ENCODE peak calls at places on chromosomes 11 and 22, in eight cellular contexts. S is HFF-Myc, K is PC-9, B is OCI-LY7, L is foreskin fibroblast, Y is HCT116, I is brain microvascular endothelial cell, G is cardiac muscle cell. X is an unnamed sample.

GRCh38 chr11:123577081-123577598 is 77.3 kb downstream of the SCN3B start:
- DNase-seq in B (peak), I (peak), K (peak), G (peak), L (peak), S (no peak), Y (peak), X (peak)

GRCh38 chr11:128346808-128347207 is 240.6 kb downstream of the ETS1 start:
- DNase-seq in Y (no peak), L (peak), G (peak), I (peak), K (no peak), B (no peak), S (no peak), X (no peak)

GRCh38 chr11:13223112-13223511 is 54.5 kb upstream of the BMAL1 start:
- DNase-seq in Y (no peak), B (no peak), L (no peak), K (no peak), I (no peak), S (no peak), G (no peak), X (no peak)

GRCh38 chr22:30730351-30730750 is 35.7 kb downstream of the OSBP2 start:
- DNase-seq in B (no peak), G (no peak), L (no peak), K (no peak), Y (no peak), S (no peak), I (no peak), X (no peak)

GRCh38 chr11:79013509-79013908 is 427.3 kb downstream of the TENM4 start:
- DNase-seq in B (no peak), L (peak), K (no peak), I (no peak), Y (no peak), S (no peak), G (peak), X (peak)

GRCh38 chr22:20246368-20247009 is 21.6 kb downstream of the RTN4R start:
- DNase-seq in G (no peak), Y (no peak), I (no peak), B (no peak), S (no peak), L (no peak), K (no peak), X (no peak)

GRCh38 chr22:20111045-20111688 is 4.7 kb upstream of the RANBP1 start:
- DNase-seq in G (peak), K (no peak), Y (peak), S (no peak), L (peak), B (peak), I (no peak), X (peak)

GRCh38 chr11:74672956-74673895 is 58.0 kb downstream of the CHRDL2 start:
- DNase-seq in B (no peak), S (peak), Y (no peak), I (peak), K (peak), L (peak), G (peak), X (peak)

GRCh38 chr22:49296561-49296960 is 531.1 kb downstream of the BRD1 start:
- DNase-seq in K (no peak), G (no peak), S (no peak), B (no peak), I (no peak), Y (no peak), L (no peak), X (no peak)

GRCh38 chr11:10605941-10606381 is 37.5 kb upstream of the LYVE1 start:
- DNase-seq in B (no peak), Y (no peak), I (peak), K (no peak), G (peak), L (peak), S (no peak), X (no peak)

GRCh38 chr22:32781695-32782094 is 19.8 kb upstream of the TIMP3 start:
- DNase-seq in G (peak), Y (no peak), B (no peak), I (no peak), L (peak), S (no peak), K (no peak), X (no peak)

GRCh38 chr11:36818410-36818809 is 220.4 kb upstream of the RAG2 start:
- DNase-seq in B (no peak), L (peak), K (peak), G (no peak), S (no peak), I (no peak), Y (peak), X (no peak)

GRCh38 chr11:2213384-2213842 is 41.8 kb upstream of the TH start:
- DNase-seq in B (no peak), G (no peak), L (no peak), I (no peak), S (no peak), K (no peak), Y (no peak), X (no peak)

GRCh38 chr11:10326080-10326964 is 21.4 kb downstream of the ADM start:
- DNase-seq in Y (no peak), B (no peak), K (peak), L (peak), S (no peak), G (peak), I (no peak), X (no peak)

GRCh38 chr11:132744771-132745170 is 787.5 kb downstream of the OPCML start:
- DNase-seq in S (no peak), Y (no peak), G (peak), B (no peak), K (no peak), I (peak), L (peak), X (peak)

GRCh38 chr11:117629146-117629545 is 167.9 kb downstream of the DSCAML1 start:
- DNase-seq in L (no peak), B (no peak), S (no peak), Y (no peak), I (no peak), G (no peak), K (no peak), X (no peak)

GRCh38 chr11:2759228-2760195 is 59.7 kb upstream of the KCNQ1OT1 start:
- DNase-seq in S (no peak), I (no peak), G (no peak), L (no peak), B (no peak), K (no peak), Y (no peak), X (no peak)

GRCh38 chr22:29011200-29011867 is 50.3 kb downstream of the C22orf31 start:
- DNase-seq in L (no peak), S (no peak), B (no peak), I (no peak), Y (no peak), K (no peak), G (no peak), X (no peak)

GRCh38 chr11:114159320-114159719 is 99.8 kb downstream of the ZBTB16 start:
- DNase-seq in G (no peak), K (no peak), L (no peak), Y (no peak), I (no peak), S (no peak), B (no peak), X (no peak)

GRCh38 chr22:43476341-43476740 is 64.5 kb downstream of the MPPED1 start:
- DNase-seq in L (no peak), I (no peak), B (no peak), S (no peak), Y (no peak), K (peak), G (no peak), X (no peak)

GRCh38 chr11:27864046-27865025 is 164.1 kb upstream of the BDNF start:
- DNase-seq in S (no peak), Y (no peak), B (no peak), G (no peak), K (no peak), L (no peak), I (no peak), X (no peak)

GRCh38 chr11:1087279-1087960 is 12.7 kb downstream of the MUC2 start:
- DNase-seq in B (no peak), Y (no peak), G (no peak), I (no peak), L (no peak), K (no peak), S (no peak), X (no peak)

GRCh38 chr11:1086171-1087102 is 11.8 kb downstream of the MUC2 start:
- DNase-seq in B (no peak), K (no peak), I (no peak), S (no peak), G (no peak), L (no peak), Y (no peak), X (no peak)

GRCh38 chr11:1083621-1084551 is 9.2 kb downstream of the MUC2 start:
- DNase-seq in G (no peak), Y (no peak), S (no peak), B (no peak), I (no peak), L (no peak), K (peak), X (no peak)

GRCh38 chr11:1084561-1085439 is 10.1 kb downstream of the MUC2 start:
- DNase-seq in G (no peak), B (no peak), L (no peak), Y (no peak), I (no peak), K (no peak), S (no peak), X (no peak)

DNA sequence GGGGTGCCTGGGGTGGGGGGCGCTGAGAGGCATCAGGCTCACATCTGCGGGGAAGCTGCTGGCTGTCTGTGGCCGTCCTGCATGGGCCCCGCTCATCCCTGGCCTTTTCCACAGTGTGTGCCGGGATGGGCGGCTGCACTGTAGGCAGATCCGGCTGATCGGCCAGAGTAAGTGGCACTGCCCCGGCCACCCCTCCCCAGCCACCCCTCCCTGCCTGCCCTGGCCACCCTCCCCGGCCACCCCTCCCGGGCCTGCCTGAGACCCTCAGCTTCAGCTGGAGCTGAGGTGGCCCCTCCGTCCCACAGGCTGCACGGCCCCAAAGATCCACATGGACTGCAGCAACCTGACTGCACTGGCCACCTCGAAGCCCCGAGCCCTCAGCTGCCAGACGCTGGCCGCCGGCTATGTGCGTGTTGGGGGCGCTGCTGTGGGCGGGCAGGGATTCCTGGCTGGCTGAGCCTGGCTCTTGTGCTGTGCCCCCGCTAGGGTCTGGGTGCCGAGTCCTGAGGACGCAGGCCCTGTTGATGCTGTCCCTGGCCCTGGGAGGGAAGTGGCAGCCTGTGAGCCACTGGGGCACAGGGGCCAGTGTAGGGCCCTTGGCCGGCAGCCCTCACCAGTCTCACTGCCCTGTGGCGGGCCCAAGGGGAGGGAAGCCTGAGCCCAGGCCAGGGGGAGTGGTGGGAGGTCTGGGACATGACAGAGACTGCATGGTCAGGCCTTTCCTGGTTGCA is 10.9 kb downstream of the MUC2 start:
- DNase-seq in S (no peak), I (no peak), B (no peak), Y (no peak), L (no peak), G (no peak), K (no peak), X (no peak)
- TF ChIP-seq CTCF in S (no peak), I (no peak), B (no peak), Y (no peak), L (no peak), G (no peak), K (no peak), X (no peak)

GRCh38 chr11:126791991-126792390 is 208.6 kb downstream of the KIRREL3 start:
- DNase-seq in K (no peak), Y (no peak), I (no peak), S (no peak), B (no peak), G (no peak), L (no peak), X (no peak)

GRCh38 chr11:126793596-126793995 is 207.0 kb downstream of the KIRREL3 start:
- DNase-seq in L (no peak), Y (no peak), S (no peak), G (peak), I (no peak), K (no peak), B (no peak), X (no peak)

GRCh38 chr11:126791446-126791845 is 209.1 kb downstream of the KIRREL3 start:
- DNase-seq in B (no peak), G (no peak), Y (no peak), K (no peak), S (no peak), L (no peak), I (no peak), X (no peak)

DNA sequence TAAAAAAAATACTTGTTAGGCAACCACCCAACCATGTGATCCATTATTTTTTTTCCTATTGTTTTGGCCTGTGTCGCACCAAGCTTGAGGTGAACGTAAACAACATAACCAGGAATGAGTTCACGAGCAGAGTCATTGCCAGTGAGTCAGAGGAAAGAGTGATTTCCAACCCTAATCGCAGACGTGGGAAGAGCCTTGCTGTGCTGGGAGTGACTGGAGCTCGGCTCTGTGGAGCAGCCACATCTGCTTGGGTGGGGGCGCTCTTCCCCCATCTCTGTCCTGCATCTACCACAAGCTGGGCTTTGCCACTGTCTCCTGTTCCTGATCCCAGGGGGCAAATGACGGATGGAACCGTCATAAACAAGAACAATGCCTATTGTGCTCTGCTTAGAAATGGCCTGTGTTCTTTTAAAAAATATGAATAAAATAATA is 210.0 kb downstream of the KIRREL3 start:
- DNase-seq in S (peak), I (peak), L (peak), Y (no peak), G (peak), K (peak), B (no peak), X (peak)
- TF ChIP-seq CTCF in S (peak), I (peak), L (peak), Y (no peak), G (peak), K (no peak), B (no peak), X (peak)

GRCh38 chr11:62116458-62116857 is 7.4 kb upstream of the INCENP start:
- DNase-seq in S (no peak), B (no peak), K (no peak), Y (no peak), L (no peak), G (no peak), I (no peak), X (no peak)
- TF ChIP-seq CTCF in S (no peak), B (no peak), K (no peak), Y (no peak), L (no peak), G (no peak), I (no peak), X (peak)

GRCh38 chr11:76253416-76253815 is 47.1 kb upstream of the WNT11 start:
- DNase-seq in S (no peak), B (no peak), I (no peak), L (no peak), G (no peak), Y (no peak), K (no peak), X (no peak)
- TF ChIP-seq CTCF in S (no peak), B (no peak), I (no peak), L (no peak), G (no peak), Y (no peak), K (no peak), X (no peak)

GRCh38 chr22:38611559-38611958 is 41.6 kb upstream of the DMC1 start:
- DNase-seq in K (no peak), S (no peak), B (no peak), L (no peak), I (no peak), G (no peak), Y (no peak), X (no peak)

GRCh38 chr22:38610234-38610633 is 40.3 kb upstream of the DMC1 start:
- DNase-seq in Y (no peak), L (no peak), S (no peak), I (no peak), B (no peak), K (no peak), G (no peak), X (no peak)

GRCh38 chr22:38612217-38613006 is 42.4 kb upstream of the DMC1 start:
- DNase-seq in K (no peak), B (no peak), L (no peak), G (no peak), I (no peak), Y (no peak), S (no peak), X (no peak)

GRCh38 chr22:38614331-38615122 is 41.7 kb downstream of the FAM227A start:
- DNase-seq in Y (no peak), L (peak), B (no peak), S (no peak), G (no peak), I (peak), K (no peak), X (peak)

GRCh38 chr22:38613588-38613987 is 42.6 kb downstream of the FAM227A start:
- DNase-seq in G (no peak), S (no peak), L (no peak), I (no peak), K (no peak), B (no peak), Y (no peak), X (no peak)
- TF ChIP-seq CTCF in G (no peak), S (no peak), L (no peak), I (no peak), K (no peak), B (no peak), Y (no peak), X (no peak)

GRCh38 chr11:112354364-112354763 is 93.7 kb upstream of the PLET1 start:
- DNase-seq in B (no peak), K (no peak), Y (no peak), L (no peak), G (no peak), S (no peak), I (no peak), X (no peak)

GRCh38 chr11:112352907-112353306 is 92.2 kb upstream of the PLET1 start:
- DNase-seq in B (no peak), Y (no peak), L (peak), K (no peak), S (no peak), I (no peak), G (no peak), X (no peak)

GRCh38 chr11:112357488-112357887 is 96.8 kb upstream of the PLET1 start:
- DNase-seq in K (no peak), I (no peak), Y (no peak), B (no peak), G (no peak), L (no peak), S (no peak), X (no peak)

GRCh38 chr11:112361396-112361795 is 100.7 kb upstream of the PLET1 start:
- DNase-seq in I (no peak), L (no peak), K (no peak), S (no peak), G (no peak), Y (no peak), B (no peak), X (no peak)

GRCh38 chr11:112355726-112356125 is 95.1 kb upstream of the PLET1 start:
- DNase-seq in L (peak), Y (peak), S (no peak), B (no peak), I (no peak), G (peak), K (no peak), X (peak)
- TF ChIP-seq CTCF in L (peak), Y (peak), S (peak), B (peak), I (peak), G (peak), K (peak), X (peak)

DNA sequence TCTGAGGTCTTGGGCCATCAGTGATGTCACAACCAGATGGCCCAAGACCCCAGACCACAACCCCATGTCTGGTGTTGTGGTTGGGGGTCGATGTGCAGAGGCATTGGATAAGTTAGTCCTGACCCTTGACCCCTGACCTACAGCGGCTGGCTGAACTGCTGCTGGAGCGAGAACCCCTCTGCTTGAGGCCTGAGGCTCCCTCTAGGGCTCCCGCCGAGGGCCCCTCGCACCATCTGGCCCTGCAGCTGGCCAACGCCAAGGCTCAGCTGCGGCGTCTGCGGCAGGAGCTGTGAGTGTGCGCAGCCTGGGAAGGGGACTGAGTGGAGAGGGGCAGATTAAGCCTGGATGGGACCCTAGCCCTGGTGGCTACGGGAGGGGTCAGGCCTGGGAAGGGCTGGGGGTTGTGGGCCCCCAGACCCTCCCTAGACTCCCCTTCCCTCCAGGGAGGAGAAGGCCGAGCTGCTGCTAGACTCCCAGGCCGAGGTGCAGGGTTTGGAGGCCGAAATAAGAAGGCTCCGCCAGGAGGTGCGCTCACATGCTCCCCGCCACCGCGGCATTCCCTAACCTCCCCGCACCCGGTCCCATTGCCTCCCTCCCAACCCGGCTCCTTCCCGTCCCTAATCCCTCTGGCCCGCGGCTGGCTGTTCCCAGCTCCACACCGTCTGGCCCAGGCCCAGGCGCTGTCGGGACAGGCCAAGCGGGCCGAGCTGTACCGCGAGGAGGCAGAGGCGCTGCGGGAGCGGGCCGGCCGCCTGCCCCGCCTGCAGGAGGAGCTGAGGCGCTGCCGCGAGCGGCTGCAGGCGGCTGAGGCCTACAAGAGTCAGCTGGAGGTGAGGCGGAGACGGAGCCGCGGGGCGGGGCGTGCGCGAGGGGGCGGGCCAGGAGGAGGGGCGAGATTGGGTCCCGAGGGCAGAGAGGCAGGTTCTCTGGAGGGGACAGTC is 2.1 kb downstream of the CCDC88B start:
- DNase-seq in L (peak), S (peak), I (peak), K (peak), Y (peak), G (peak), B (peak), X (peak)
- TF ChIP-seq CTCF in L (peak), S (peak), I (no peak), K (peak), Y (no peak), G (peak), B (peak), X (peak)

DNA sequence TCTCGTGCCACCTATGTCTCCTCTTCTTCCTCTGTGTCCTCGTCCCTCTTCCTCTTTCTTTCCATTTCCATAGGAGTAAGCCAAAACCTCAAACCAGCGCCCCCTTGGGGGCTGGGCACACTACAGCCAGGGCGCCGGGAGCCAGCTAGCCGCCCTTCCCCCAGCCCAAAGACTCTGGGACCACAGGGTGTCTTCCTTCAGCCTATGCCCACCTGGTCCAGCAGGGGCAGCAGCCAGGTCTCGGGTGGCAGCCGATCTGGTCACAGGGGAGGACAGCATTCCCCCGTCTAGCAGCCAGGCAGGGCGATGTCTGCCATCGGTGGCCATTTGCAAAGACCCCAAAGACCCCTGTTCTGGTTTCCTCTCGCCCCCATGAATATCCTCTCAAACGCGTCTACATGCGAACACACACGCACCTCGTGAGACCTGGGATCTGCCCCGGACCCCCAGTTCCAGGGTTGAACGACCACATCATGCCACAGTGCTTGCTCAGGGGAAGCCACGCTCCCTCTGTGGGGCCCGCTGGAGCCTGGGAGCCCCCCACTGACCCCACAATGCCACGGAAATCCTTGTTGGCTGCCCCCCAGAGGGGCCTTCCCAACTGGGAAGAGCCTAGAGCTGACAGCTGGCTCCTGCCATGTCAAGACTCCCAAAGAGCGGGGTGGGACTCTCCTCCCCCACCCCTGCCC is 546.0 kb upstream of the CCDC179 start:
- DNase-seq in B (no peak), G (no peak), Y (no peak), L (no peak), K (no peak), I (no peak), S (no peak), X (no peak)
- TF ChIP-seq CTCF in B (no peak), G (no peak), Y (no peak), L (no peak), K (no peak), I (peak), S (no peak), X (peak)